ENCODE peak calls at places on chromosomes 11 and 22, in four cellular contexts. One of them, this sample, is unnamed.

GRCh38 chr11:131845255-131845654 is 474.8 kb downstream of the NTM start:
- DNase-seq in CD8-positive, alpha-beta T cell: no peak
- DNase-seq in cardiac muscle cell: no peak
- DNase-seq in testis: no peak
- DNase-seq in this sample: no peak

GRCh38 chr11:127890026-127890611 is 697.2 kb downstream of the ETS1 start:
- DNase-seq in CD8-positive, alpha-beta T cell: no peak
- DNase-seq in testis: no peak
- DNase-seq in cardiac muscle cell: no peak
- DNase-seq in this sample: no peak

GRCh38 chr11:45665206-45665932 is at the start of gene CHST1:
- DNase-seq in cardiac muscle cell: peak; percentile 76
- DNase-seq in testis: peak; percentile 41
- DNase-seq in CD8-positive, alpha-beta T cell: no peak
- DNase-seq in this sample: peak; percentile 58

GRCh38 chr22:24406322-24407277 is 20.8 kb upstream of the ADORA2A start:
- DNase-seq in CD8-positive, alpha-beta T cell: no peak
- DNase-seq in testis: no peak
- DNase-seq in cardiac muscle cell: no peak
- DNase-seq in this sample: no peak

GRCh38 chr11:7543302-7543701 is 29.5 kb downstream of the PPFIBP2 start:
- DNase-seq in CD8-positive, alpha-beta T cell: no peak
- DNase-seq in testis: no peak
- DNase-seq in cardiac muscle cell: no peak
- DNase-seq in this sample: no peak

GRCh38 chr22:44595841-44596341 is 97.9 kb upstream of the RTL6 start:
- DNase-seq in testis: no peak
- DNase-seq in CD8-positive, alpha-beta T cell: no peak
- DNase-seq in cardiac muscle cell: no peak
- DNase-seq in this sample: no peak

GRCh38 chr11:27293500-27294417 is 69.3 kb downstream of the CCDC34 start:
- DNase-seq in CD8-positive, alpha-beta T cell: no peak
- DNase-seq in cardiac muscle cell: no peak
- DNase-seq in testis: no peak
- DNase-seq in this sample: no peak

GRCh38 chr11:66569076-66569475 is 670 bp upstream of the CTSF start:
- DNase-seq in CD8-positive, alpha-beta T cell: no peak
- DNase-seq in testis: no peak
- DNase-seq in cardiac muscle cell: no peak
- DNase-seq in this sample: no peak

GRCh38 chr11:57440744-57441414 is 14.0 kb upstream of the SLC43A3 start:
- DNase-seq in CD8-positive, alpha-beta T cell: no peak
- DNase-seq in testis: no peak
- DNase-seq in cardiac muscle cell: no peak
- DNase-seq in this sample: no peak

GRCh38 chr11:96748639-96749370 is 359.0 kb downstream of the JRKL start:
- DNase-seq in cardiac muscle cell: no peak
- DNase-seq in testis: no peak
- DNase-seq in CD8-positive, alpha-beta T cell: no peak
- DNase-seq in this sample: no peak

GRCh38 chr11:111829185-111829968 is 42.0 kb downstream of the ALG9 start:
- DNase-seq in cardiac muscle cell: no peak
- DNase-seq in testis: no peak
- DNase-seq in CD8-positive, alpha-beta T cell: no peak
- DNase-seq in this sample: no peak

GRCh38 chr11:40292636-40293585 is 1166.5 kb downstream of the LRRC4C start:
- DNase-seq in CD8-positive, alpha-beta T cell: no peak
- DNase-seq in cardiac muscle cell: no peak
- DNase-seq in testis: no peak
- DNase-seq in this sample: no peak

GRCh38 chr11:101880208-101880607 is 34.6 kb upstream of the CEP126 start:
- DNase-seq in testis: no peak
- DNase-seq in cardiac muscle cell: peak; percentile 33
- DNase-seq in CD8-positive, alpha-beta T cell: no peak
- DNase-seq in this sample: no peak

GRCh38 chr11:117089685-117090084 is 8.5 kb downstream of the SIK3 start:
- DNase-seq in testis: no peak
- DNase-seq in CD8-positive, alpha-beta T cell: no peak
- DNase-seq in cardiac muscle cell: no peak
- DNase-seq in this sample: no peak

GRCh38 chr22:23752090-23752691 is 1.3 kb upstream of the ZNF70 start:
- DNase-seq in testis: no peak
- DNase-seq in cardiac muscle cell: no peak
- DNase-seq in CD8-positive, alpha-beta T cell: no peak
- DNase-seq in this sample: no peak

GRCh38 chr11:88701816-88702215 is 364.0 kb downstream of the GRM5 start:
- DNase-seq in cardiac muscle cell: no peak
- DNase-seq in testis: no peak
- DNase-seq in CD8-positive, alpha-beta T cell: no peak
- DNase-seq in this sample: no peak

GRCh38 chr11:2797181-2797711 is 88.3 kb downstream of the CDKN1C start:
- DNase-seq in testis: peak; percentile 9
- DNase-seq in CD8-positive, alpha-beta T cell: no peak
- DNase-seq in cardiac muscle cell: no peak
- DNase-seq in this sample: no peak

GRCh38 chr11:114059984-114060401 is 482 bp downstream of the ZBTB16 start:
- DNase-seq in CD8-positive, alpha-beta T cell: no peak
- DNase-seq in testis: peak; percentile 52
- DNase-seq in cardiac muscle cell: peak; percentile 53
- DNase-seq in this sample: no peak

GRCh38 chr22:50220603-50221409 is 20.0 kb downstream of the SELENOO start:
- DNase-seq in cardiac muscle cell: no peak
- DNase-seq in testis: no peak
- DNase-seq in CD8-positive, alpha-beta T cell: no peak
- DNase-seq in this sample: no peak

GRCh38 chr11:29310016-29310415 is 706.8 kb downstream of the KCNA4 start:
- DNase-seq in cardiac muscle cell: no peak
- DNase-seq in CD8-positive, alpha-beta T cell: no peak
- DNase-seq in testis: no peak
- DNase-seq in this sample: no peak

GRCh38 chr11:61773356-61773755 is 19.0 kb downstream of the TMEM258 start:
- DNase-seq in cardiac muscle cell: peak; percentile 75
- DNase-seq in CD8-positive, alpha-beta T cell: no peak
- DNase-seq in testis: no peak
- DNase-seq in this sample: no peak

GRCh38 chr22:49916851-49917250 is 1.4 kb downstream of the ALG12 start:
- DNase-seq in cardiac muscle cell: no peak
- DNase-seq in CD8-positive, alpha-beta T cell: no peak
- DNase-seq in testis: no peak
- DNase-seq in this sample: no peak

GRCh38 chr22:37896181-37896592 is 9.9 kb upstream of the MICALL1 start:
- DNase-seq in testis: no peak
- DNase-seq in cardiac muscle cell: no peak
- DNase-seq in CD8-positive, alpha-beta T cell: peak; percentile 55
- DNase-seq in this sample: no peak

GRCh38 chr11:64608636-64609035 is 17.6 kb downstream of the SLC22A12 start:
- DNase-seq in testis: peak; percentile 55
- DNase-seq in CD8-positive, alpha-beta T cell: no peak
- DNase-seq in cardiac muscle cell: no peak
- DNase-seq in this sample: no peak

GRCh38 chr11:495537-495931 is 11.5 kb downstream of the RNH1 start:
- DNase-seq in cardiac muscle cell: no peak
- DNase-seq in CD8-positive, alpha-beta T cell: no peak
- DNase-seq in testis: no peak
- DNase-seq in this sample: no peak

GRCh38 chr11:46914363-46914762 is 4.0 kb downstream of the LRP4 start:
- DNase-seq in cardiac muscle cell: peak; percentile 54
- DNase-seq in testis: no peak
- DNase-seq in CD8-positive, alpha-beta T cell: no peak
- DNase-seq in this sample: no peak

GRCh38 chr11:46914910-46915309 is 3.4 kb downstream of the LRP4 start:
- DNase-seq in CD8-positive, alpha-beta T cell: no peak
- DNase-seq in testis: no peak
- DNase-seq in cardiac muscle cell: no peak
- DNase-seq in this sample: no peak

GRCh38 chr11:46916669-46917108 is 1.7 kb downstream of the LRP4 start:
- DNase-seq in cardiac muscle cell: peak; percentile 87
- DNase-seq in CD8-positive, alpha-beta T cell: peak; percentile 17
- DNase-seq in testis: peak; percentile 65
- DNase-seq in this sample: no peak

GRCh38 chr11:46917109-46918086 is 952 bp downstream of the LRP4 start:
- DNase-seq in CD8-positive, alpha-beta T cell: no peak
- DNase-seq in cardiac muscle cell: no peak
- DNase-seq in testis: no peak
- DNase-seq in this sample: no peak

DNA sequence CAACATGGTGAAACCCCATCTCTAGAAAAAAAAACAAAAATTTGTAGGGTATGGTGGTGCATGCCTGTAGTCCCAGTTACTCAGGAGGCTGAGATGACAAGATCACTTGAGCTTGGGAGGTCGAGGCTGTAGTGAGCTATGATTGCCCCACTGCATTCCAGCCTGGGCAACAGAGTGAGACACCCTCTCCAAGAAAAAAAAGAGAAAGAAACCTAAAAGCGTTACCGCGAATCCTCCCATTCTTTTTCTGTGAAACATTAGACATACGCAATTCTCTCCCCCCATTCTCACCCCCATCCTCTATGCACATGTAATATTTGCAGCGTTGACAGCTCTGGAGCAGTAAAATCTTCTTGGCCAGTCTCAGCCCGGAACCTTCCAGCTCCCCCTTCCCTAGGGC is 2.1 kb downstream of the LRP4 start:
- DNase-seq in testis: no peak
- DNase-seq in cardiac muscle cell: no peak
- DNase-seq in CD8-positive, alpha-beta T cell: no peak
- DNase-seq in this sample: no peak
- H3K27ac ChIP-seq in testis: no peak overlapping the region
- H3K27ac ChIP-seq in cardiac muscle cell: peak overlapping the region; percentile 70
- H3K27ac ChIP-seq in CD8-positive, alpha-beta T cell: no peak overlapping the region
- H3K27ac ChIP-seq in this sample: peak overlapping the region; percentile 89

GRCh38 chr11:71251761-71252433 is 480 bp downstream of the SHANK2 start:
- DNase-seq in CD8-positive, alpha-beta T cell: no peak
- DNase-seq in testis: no peak
- DNase-seq in cardiac muscle cell: peak; percentile 73
- DNase-seq in this sample: no peak
- H3K27ac ChIP-seq in CD8-positive, alpha-beta T cell: no peak overlapping the region
- H3K27ac ChIP-seq in testis: no peak overlapping the region
- H3K27ac ChIP-seq in cardiac muscle cell: no peak overlapping the region
- H3K27ac ChIP-seq in this sample: no peak overlapping the region

DNA sequence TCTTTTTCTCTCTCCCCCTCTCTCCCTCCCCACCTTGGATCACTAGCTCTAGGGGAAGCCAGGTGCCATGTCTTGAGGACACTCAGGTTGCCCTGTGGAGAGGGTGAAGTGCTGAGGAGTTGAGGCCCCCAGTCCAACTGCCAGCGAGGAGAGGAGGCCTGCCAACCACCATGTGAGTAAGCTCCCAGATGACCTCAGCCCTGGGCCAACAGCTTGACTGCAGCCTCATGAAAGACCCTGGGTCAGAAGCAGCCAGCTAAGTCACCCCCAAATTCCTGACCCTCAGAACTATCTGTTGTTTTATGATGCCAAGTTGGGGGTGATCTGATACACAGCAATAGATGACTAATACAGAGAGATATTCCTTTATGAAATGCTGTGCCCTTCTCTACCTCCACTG is 8.1 kb downstream of the ARFGAP3 start:
- DNase-seq in CD8-positive, alpha-beta T cell: no peak
- DNase-seq in cardiac muscle cell: no peak
- DNase-seq in testis: no peak
- DNase-seq in this sample: no peak
- H3K27ac ChIP-seq in CD8-positive, alpha-beta T cell: no peak overlapping the region
- H3K27ac ChIP-seq in cardiac muscle cell: no peak overlapping the region
- H3K27ac ChIP-seq in testis: no peak overlapping the region
- H3K27ac ChIP-seq in this sample: no peak overlapping the region

GRCh38 chr11:71203681-71204080 is 48.7 kb downstream of the SHANK2 start:
- DNase-seq in testis: no peak
- DNase-seq in cardiac muscle cell: no peak
- DNase-seq in CD8-positive, alpha-beta T cell: no peak
- DNase-seq in this sample: no peak
- H3K27ac ChIP-seq in testis: no peak overlapping the region
- H3K27ac ChIP-seq in cardiac muscle cell: no peak overlapping the region
- H3K27ac ChIP-seq in CD8-positive, alpha-beta T cell: no peak overlapping the region
- H3K27ac ChIP-seq in this sample: no peak overlapping the region

GRCh38 chr11:43581370-43582023 is 99.0 kb upstream of the HSD17B12 start:
- DNase-seq in testis: no peak
- DNase-seq in CD8-positive, alpha-beta T cell: no peak
- DNase-seq in cardiac muscle cell: no peak
- DNase-seq in this sample: no peak
- H3K27ac ChIP-seq in testis: no peak overlapping the region
- H3K27ac ChIP-seq in CD8-positive, alpha-beta T cell: no peak overlapping the region
- H3K27ac ChIP-seq in cardiac muscle cell: no peak overlapping the region
- H3K27ac ChIP-seq in this sample: peak overlapping the region; percentile 86

GRCh38 chr11:69074375-69074774 is 25.6 kb downstream of the TPCN2 start:
- DNase-seq in CD8-positive, alpha-beta T cell: no peak
- DNase-seq in cardiac muscle cell: no peak
- DNase-seq in testis: no peak
- DNase-seq in this sample: no peak

GRCh38 chr11:69078508-69078907 is 29.8 kb downstream of the TPCN2 start:
- DNase-seq in CD8-positive, alpha-beta T cell: no peak
- DNase-seq in testis: no peak
- DNase-seq in cardiac muscle cell: no peak
- DNase-seq in this sample: no peak

GRCh38 chr11:69074786-69075185 is 26.1 kb downstream of the TPCN2 start:
- DNase-seq in CD8-positive, alpha-beta T cell: no peak
- DNase-seq in cardiac muscle cell: no peak
- DNase-seq in testis: no peak
- DNase-seq in this sample: no peak

GRCh38 chr11:69075421-69076128 is 26.8 kb downstream of the TPCN2 start:
- DNase-seq in testis: peak; percentile 84
- DNase-seq in CD8-positive, alpha-beta T cell: no peak
- DNase-seq in cardiac muscle cell: no peak
- DNase-seq in this sample: peak; percentile 45

GRCh38 chr11:69076129-69076791 is 27.5 kb downstream of the TPCN2 start:
- DNase-seq in CD8-positive, alpha-beta T cell: no peak
- DNase-seq in testis: no peak
- DNase-seq in cardiac muscle cell: no peak
- DNase-seq in this sample: no peak
- H3K27ac ChIP-seq in CD8-positive, alpha-beta T cell: no peak overlapping the region
- H3K27ac ChIP-seq in testis: no peak overlapping the region
- H3K27ac ChIP-seq in cardiac muscle cell: no peak overlapping the region
- H3K27ac ChIP-seq in this sample: peak overlapping the region; percentile 79

GRCh38 chr11:20881328-20882079 is 212.1 kb downstream of the NELL1 start:
- DNase-seq in cardiac muscle cell: no peak
- DNase-seq in CD8-positive, alpha-beta T cell: no peak
- DNase-seq in testis: no peak
- DNase-seq in this sample: no peak
- H3K27ac ChIP-seq in cardiac muscle cell: no peak overlapping the region
- H3K27ac ChIP-seq in CD8-positive, alpha-beta T cell: no peak overlapping the region
- H3K27ac ChIP-seq in testis: no peak overlapping the region
- H3K27ac ChIP-seq in this sample: no peak overlapping the region